ENCODE peak calls at places on chromosomes 1 and 21, in five cellular contexts. S is activated T-helper 1 cell treated with anti-CD3 and anti-CD28 coated beads, Interleukin-2, amount 50 U/mL, for 16 hours; W is ELR; V is activated CD4-positive, alpha-beta T cell treated with anti-CD3 and anti-CD28 coated beads, Interleukin-2, amount 50 U/mL, for 4 hours; F is NCI-H1105. X is an unnamed sample.

GRCh38 chr1:201376464-201377374 is 761 bp downstream of the TNNT2 start:
- DNase-seq in S (no peak), W (peak), F (no peak), V (no peak), X (no peak)

GRCh38 chr1:62356257-62356835 is 37.1 kb upstream of the KANK4 start:
- DNase-seq in W (peak), V (no peak), S (no peak), F (no peak), X (no peak)

GRCh38 chr1:246280551-246280950 is 226.5 kb downstream of the SMYD3 start:
- DNase-seq in F (no peak), S (no peak), W (peak), V (no peak), X (no peak)

GRCh38 chr1:22963044-22963677 is 9.5 kb downstream of the LACTBL1 start:
- DNase-seq in W (no peak), S (no peak), F (no peak), V (no peak), X (no peak)

GRCh38 chr1:38456564-38456876 is 403.1 kb downstream of the RRAGC start:
- DNase-seq in V (no peak), S (no peak), F (no peak), W (no peak), X (no peak)

GRCh38 chr1:66088787-66089186 is 296.1 kb downstream of the PDE4B start:
- DNase-seq in W (no peak), F (no peak), V (no peak), S (no peak), X (no peak)

GRCh38 chr21:42593007-42593814 is 60.2 kb upstream of the PDE9A start:
- DNase-seq in W (peak), F (peak), V (peak), S (peak), X (no peak)

GRCh38 chr1:175824079-175824478 is 80.7 kb upstream of the TNR start:
- DNase-seq in F (no peak), V (no peak), W (no peak), S (no peak), X (no peak)

GRCh38 chr1:15424146-15424667 is 14.0 kb upstream of the CTRC start:
- DNase-seq in S (no peak), F (peak), W (no peak), V (no peak), X (no peak)

GRCh38 chr1:195237161-195237889 is 1370.9 kb downstream of the KCNT2 start:
- DNase-seq in S (no peak), W (no peak), F (no peak), V (no peak), X (no peak)

GRCh38 chr1:106746448-106747085 is 309.9 kb upstream of the PRMT6 start:
- DNase-seq in S (no peak), V (no peak), F (no peak), W (no peak), X (no peak)

GRCh38 chr1:174746024-174746808 is 253.5 kb upstream of the CACYBP start:
- DNase-seq in W (no peak), V (no peak), F (no peak), S (no peak), X (no peak)

GRCh38 chr1:22229374-22229773 is 86.5 kb upstream of the WNT4 start:
- DNase-seq in W (peak), F (no peak), V (no peak), S (no peak), X (no peak)

GRCh38 chr1:40824591-40825429 is 37.4 kb downstream of the CITED4 start:
- DNase-seq in V (no peak), F (no peak), W (peak), S (no peak), X (no peak)

GRCh38 chr1:12302798-12303447 is 73.1 kb downstream of the VPS13D start:
- DNase-seq in V (no peak), F (no peak), W (no peak), S (no peak), X (no peak)

GRCh38 chr1:34911465-34911864 is 18.0 kb downstream of the DLGAP3 start:
- DNase-seq in W (no peak), S (no peak), F (no peak), V (no peak), X (no peak)

GRCh38 chr1:84020151-84020550 is 21.2 kb upstream of the TTLL7 start:
- DNase-seq in F (no peak), S (no peak), V (no peak), W (no peak), X (no peak)

GRCh38 chr1:179230251-179230650 is 774 bp upstream of the ABL2 start:
- DNase-seq in F (no peak), S (no peak), W (peak), V (no peak), X (no peak)

GRCh38 chr1:23581219-23581618 is 21.9 kb upstream of the ID3 start:
- DNase-seq in S (no peak), V (no peak), W (peak), F (no peak), X (no peak)

GRCh38 chr1:157155658-157156057 is 17.5 kb upstream of the ETV3 start:
- DNase-seq in S (no peak), F (no peak), W (peak), V (no peak), X (no peak)

GRCh38 chr1:943545-944340 is 15.3 kb downstream of the NOC2L start:
- DNase-seq in W (no peak), V (no peak), F (no peak), S (no peak), X (no peak)

GRCh38 chr1:180254854-180255253 is 24.8 kb downstream of the LHX4 start:
- DNase-seq in S (no peak), F (no peak), W (no peak), V (no peak), X (no peak)

GRCh38 chr1:16163882-16164820 is 8.3 kb upstream of the EPHA2 start:
- DNase-seq in V (no peak), W (peak), F (peak), S (no peak), X (no peak)

GRCh38 chr1:206469933-206470691 is at the start of gene IKBKE:
- DNase-seq in F (no peak), S (no peak), W (peak), V (peak), X (no peak)

GRCh38 chr1:56788588-56788987 is 30.6 kb downstream of the FYB2 start:
- DNase-seq in S (no peak), W (no peak), F (peak), V (no peak), X (no peak)

GRCh38 chr1:230797376-230798186 is 50.4 kb downstream of the CAPN9 start:
- DNase-seq in V (no peak), F (no peak), S (no peak), W (peak), X (no peak)

GRCh38 chr1:10113501-10113900 is 80.7 kb downstream of the UBE4B start:
- DNase-seq in W (no peak), F (no peak), S (no peak), V (no peak), X (no peak)

GRCh38 chr1:40774266-40774998 is 9.2 kb upstream of the KCNQ4 start:
- DNase-seq in F (no peak), S (peak), V (peak), W (peak), X (no peak)